ENCODE peak calls at places on chromosomes 13 and 19, in six cellular contexts. E is psoas muscle, K is NCI-H524 treated with DMSO at 0.1 percent for 48 hours, G is activated T-cell treated with anti-CD3 and anti-CD28 coated beads for 48 hours, B is amygdala, T is AG04450. Z is an unnamed sample.

GRCh38 chr13:44231786-44232516 is 141.7 kb upstream of the SERP2 start:
- DNase-seq in K (no peak), G (peak; percentile 11), E (peak; percentile 76), B (no peak), T (peak; percentile 74), Z (peak; percentile 49)

GRCh38 chr13:66665991-66666390 is 564.1 kb downstream of the PCDH9 start:
- DNase-seq in G (no peak), K (peak; percentile 42), E (peak; percentile 47), T (peak; percentile 49), B (no peak), Z (peak; percentile 34)

GRCh38 chr13:53174550-53174949 is 145.9 kb downstream of the OLFM4 start:
- DNase-seq in K (no peak), T (no peak), G (no peak), B (no peak), E (no peak), Z (no peak)

GRCh38 chr13:112575680-112576079 is 12.3 kb downstream of the TUBGCP3 start:
- DNase-seq in G (no peak), T (no peak), B (no peak), E (no peak), K (no peak), Z (peak; percentile 34)

GRCh38 chr13:25137624-25137892 is 34.5 kb downstream of the AMER2 start:
- DNase-seq in K (no peak), E (no peak), T (no peak), G (no peak), B (no peak), Z (no peak)

GRCh38 chr19:17943284-17944221 is 10.7 kb downstream of the CCDC124 start:
- DNase-seq in B (no peak), T (no peak), K (no peak), E (no peak), G (no peak), Z (no peak)

GRCh38 chr19:56076413-56076998 is 44.6 kb downstream of the ZNF787 start:
- DNase-seq in G (no peak), K (no peak), E (no peak), T (peak; percentile 15), B (no peak), Z (peak; percentile 6)

GRCh38 chr19:38869160-38869835 is 8.8 kb downstream of the RINL start:
- DNase-seq in T (no peak), B (no peak), E (no peak), G (no peak), K (no peak), Z (no peak)

GRCh38 chr19:38034153-38034835 is 127.3 kb downstream of the SIPA1L3 start:
- DNase-seq in G (no peak), B (no peak), E (no peak), K (no peak), T (no peak), Z (no peak)

GRCh38 chr19:5534787-5535586 is 32.8 kb downstream of the TINCR start:
- DNase-seq in B (no peak), G (peak; percentile 6), T (no peak), K (no peak), E (no peak), Z (no peak)

GRCh38 chr19:41373993-41374392 is 2.3 kb upstream of the TMEM91 start:
- DNase-seq in K (peak; percentile 93), B (peak; percentile 68), G (no peak), E (peak; percentile 90), T (peak; percentile 89), Z (no peak)

GRCh38 chr19:50459638-50460037 is 16.7 kb upstream of the EMC10 start:
- DNase-seq in B (no peak), G (no peak), E (no peak), T (no peak), K (no peak), Z (no peak)

GRCh38 chr13:67230243-67230773 is at the start of gene PCDH9:
- DNase-seq in G (peak; percentile 87), K (peak; percentile 83), B (peak; percentile 96), T (peak; percentile 92), E (peak; percentile 96), Z (peak; percentile 74)

GRCh38 chr13:102983496-102983895 is 82.7 kb downstream of the SLC10A2 start:
- DNase-seq in K (no peak), B (no peak), G (no peak), E (no peak), T (no peak), Z (no peak)

GRCh38 chr19:2326699-2327360 is 1.6 kb downstream of the LSM7 start:
- DNase-seq in T (no peak), K (no peak), B (no peak), G (no peak), E (no peak), Z (no peak)

GRCh38 chr19:17370026-17370587 is 7.0 kb downstream of the PLVAP start:
- DNase-seq in T (peak; percentile 32), E (peak; percentile 75), B (no peak), K (no peak), G (no peak), Z (no peak)

GRCh38 chr19:41328157-41328817 is 18.3 kb downstream of the CCDC97 start:
- DNase-seq in T (no peak), K (no peak), B (no peak), E (no peak), G (peak; percentile 57), Z (no peak)

GRCh38 chr13:100815476-100816046 is 141.0 kb upstream of the TMTC4 start:
- DNase-seq in G (no peak), E (no peak), B (no peak), T (no peak), K (no peak), Z (no peak)

GRCh38 chr13:45974500-45974899 is 78.0 kb downstream of the ZC3H13 start:
- DNase-seq in E (no peak), B (no peak), K (no peak), G (no peak), T (no peak), Z (no peak)

GRCh38 chr13:74056829-74057564 is 77.2 kb downstream of the KLF12 start:
- DNase-seq in K (no peak), G (no peak), T (no peak), E (peak; percentile 79), B (no peak), Z (no peak)

GRCh38 chr13:45332831-45333219 is 8.2 kb downstream of the TPT1 start:
- DNase-seq in K (no peak), T (no peak), G (no peak), E (no peak), B (no peak), Z (no peak)

GRCh38 chr19:40976134-40976533 is 14.9 kb upstream of the CYP2B6 start:
- DNase-seq in K (no peak), T (no peak), E (no peak), G (no peak), B (no peak), Z (no peak)

GRCh38 chr19:43700368-43701015 is 15.4 kb upstream of the IRGC start:
- DNase-seq in G (no peak), K (no peak), E (peak; percentile 60), T (peak; percentile 47), B (no peak), Z (peak; percentile 9)

GRCh38 chr13:114143806-114144605 is 11.6 kb upstream of the RASA3 start:
- DNase-seq in B (no peak), G (no peak), E (peak; percentile 40), T (no peak), K (no peak), Z (no peak)

GRCh38 chr13:99465454-99465853 is 35.8 kb upstream of the TM9SF2 start:
- DNase-seq in B (no peak), T (no peak), E (no peak), G (no peak), K (peak; percentile 92), Z (no peak)